ENCODE peak calls at places on chromosomes 12 and 14, in eight cellular contexts. Y is cardiac fibroblast; U is stimulated activated CD4-positive, alpha-beta T cell treated with anti-CD3 and anti-CD28 coated beads, Interleukin-1b, Interleukin-23, amount 100 ng/mL, for 48 hours; W is stimulated activated CD8-positive, alpha-beta memory T cell treated with anti-CD3 and anti-CD28 coated beads, Interleukin-4, amount 100 ng/mL, for 4 hours; Z is cardiac muscle cell; L is foreskin melanocyte; C is neural crest cell; B is T-helper 1 cell. R is an unnamed sample.

GRCh38 chr12:2374092-2374740 is 321.4 kb downstream of the CACNA1C start:
- DNase-seq in Y (no peak), U (no peak), W (no peak), Z (no peak), L (no peak), C (no peak), B (no peak), R (no peak)

GRCh38 chr14:100554082-100554677 is 33.0 kb downstream of the BEGAIN start:
- DNase-seq in Y (peak; percentile 39), U (no peak), W (no peak), Z (no peak), L (no peak), C (no peak), B (no peak), R (peak; percentile 51)

GRCh38 chr12:31594681-31595080 is 3.7 kb upstream of the DENND5B start:
- DNase-seq in Y (peak; percentile 12), U (no peak), W (no peak), Z (peak; percentile 53), L (no peak), C (no peak), B (no peak), R (peak; percentile 23)

GRCh38 chr12:75289678-75290200 is 40.4 kb downstream of the CAPS2 start:
- DNase-seq in Y (peak; percentile 27), U (no peak), W (no peak), Z (no peak), L (peak; percentile 9), C (no peak), B (no peak), R (peak; percentile 23)

GRCh38 chr12:25585021-25585523 is 32.0 kb upstream of the LMNTD1 start:
- DNase-seq in Y (peak; percentile 98), U (no peak), W (no peak), Z (no peak), L (no peak), C (no peak), B (no peak), R (no peak)

GRCh38 chr12:108967869-108968540 is 52.9 kb downstream of the SVOP start:
- DNase-seq in Y (no peak), U (no peak), W (no peak), Z (peak; percentile 18), L (peak; percentile 69), C (no peak), B (no peak), R (peak; percentile 51)

GRCh38 chr12:105928436-105928835 is 210.3 kb downstream of the NUAK1 start:
- DNase-seq in Y (no peak), U (no peak), W (no peak), Z (no peak), L (no peak), C (no peak), B (no peak), R (no peak)

GRCh38 chr12:7099290-7099996 is 7.2 kb upstream of the C1R start:
- DNase-seq in Y (no peak), U (no peak), W (no peak), Z (no peak), L (no peak), C (no peak), B (no peak), R (no peak)

GRCh38 chr12:42119085-42119633 is 25.5 kb downstream of the GXYLT1 start:
- DNase-seq in Y (peak; percentile 63), U (no peak), W (no peak), Z (no peak), L (no peak), C (no peak), B (no peak), R (no peak)

GRCh38 chr12:53036802-53037201 is 13.1 kb upstream of the TNS2 start:
- DNase-seq in Y (no peak), U (no peak), W (no peak), Z (no peak), L (no peak), C (no peak), B (no peak), R (no peak)

GRCh38 chr12:49777800-49778748 is 36.7 kb downstream of the TMBIM6 start:
- DNase-seq in Y (peak; percentile 35), U (peak; percentile 66), W (peak; percentile 65), Z (peak; percentile 71), L (no peak), C (peak; percentile 57), B (peak; percentile 52), R (peak; percentile 51)

GRCh38 chr14:73452341-73453191 is 5.8 kb downstream of the NUMB start:
- DNase-seq in Y (peak; percentile 95), U (no peak), W (no peak), Z (no peak), L (peak; percentile 60), C (no peak), B (no peak), R (no peak)

GRCh38 chr12:34398706-34399630 is 376.7 kb downstream of the ALG10 start:
- DNase-seq in Y (no peak), U (no peak), W (no peak), Z (no peak), L (no peak), C (no peak), B (peak; percentile 3), R (no peak)

GRCh38 chr14:21257395-21258193 is 11.6 kb downstream of the HNRNPC start:
- DNase-seq in Y (peak; percentile 30), U (no peak), W (no peak), Z (no peak), L (no peak), C (no peak), B (no peak), R (no peak)

GRCh38 chr14:85566603-85567002 is 36.7 kb downstream of the FLRT2 start:
- DNase-seq in Y (peak; percentile 78), U (no peak), W (no peak), Z (no peak), L (peak; percentile 45), C (no peak), B (no peak), R (no peak)

GRCh38 chr12:87796961-87797516 is 232.2 kb downstream of the C12orf50 start:
- DNase-seq in Y (peak; percentile 20), U (no peak), W (no peak), Z (no peak), L (no peak), C (no peak), B (no peak), R (no peak)

GRCh38 chr14:67417633-67418032 is 5.7 kb upstream of the PLEK2 start:
- DNase-seq in Y (peak; percentile 35), U (no peak), W (no peak), Z (no peak), L (no peak), C (no peak), B (no peak), R (no peak)

GRCh38 chr12:6340745-6341438 is 984 bp downstream of the TNFRSF1A start:
- DNase-seq in Y (peak; percentile 29), U (no peak), W (no peak), Z (no peak), L (no peak), C (no peak), B (no peak), R (no peak)

GRCh38 chr14:92724516-92725340 is 23.7 kb downstream of the LGMN start:
- DNase-seq in Y (peak; percentile 45), U (no peak), W (no peak), Z (peak; percentile 77), L (no peak), C (no peak), B (no peak), R (no peak)

GRCh38 chr14:43031598-43031997 is 1424.9 kb downstream of the LRFN5 start:
- DNase-seq in Y (no peak), U (no peak), W (no peak), Z (no peak), L (no peak), C (no peak), B (no peak), R (peak; percentile 42)

GRCh38 chr14:50425816-50426215 is 29.1 kb upstream of the CDKL1 start:
- DNase-seq in Y (peak; percentile 58), U (no peak), W (no peak), Z (no peak), L (peak; percentile 12), C (no peak), B (no peak), R (no peak)

GRCh38 chr14:93759781-93760307 is 28.4 kb downstream of the PRIMA1 start:
- DNase-seq in Y (no peak), U (no peak), W (no peak), Z (peak; percentile 88), L (no peak), C (no peak), B (no peak), R (no peak)

GRCh38 chr12:118377891-118378470 is 1.6 kb downstream of the SUDS3 start:
- DNase-seq in Y (peak; percentile 66), U (peak; percentile 64), W (peak; percentile 75), Z (peak; percentile 52), L (peak; percentile 59), C (peak; percentile 84), B (peak; percentile 36), R (peak; percentile 75)

GRCh38 chr14:99266181-99267178 is 5.5 kb downstream of the BCL11B start:
- DNase-seq in Y (peak; percentile 71), U (peak; percentile 87), W (peak; percentile 82), Z (peak; percentile 86), L (no peak), C (peak; percentile 88), B (peak; percentile 76), R (peak; percentile 71)

GRCh38 chr12:52075409-52075724 is 4.1 kb upstream of the SMIM41 start:
- DNase-seq in Y (no peak), U (no peak), W (no peak), Z (no peak), L (no peak), C (no peak), B (no peak), R (no peak)

GRCh38 chr12:110355080-110355479 is 48.4 kb downstream of the ANAPC7 start:
- DNase-seq in Y (no peak), U (no peak), W (no peak), Z (peak; percentile 47), L (no peak), C (peak; percentile 19), B (no peak), R (peak; percentile 68)